ENCODE peak calls at places on chromosomes 4 and X, in ten cellular contexts. Q is SK-N-SH, Y is adipocyte, J is HCT116, S is IMR-90, F is mammary epithelial cell, K is kidney, D is mesenchymal stem cell, R is H9, E is astrocyte. N is an unnamed sample.
A peak's percentile ranks its signal among the peaks of the same experiment; 100 is the strongest.

GRCh38 chrX:131704136-131704695 is 160.3 kb downstream of the OR13H1 start:
- DNase-seq in Q (peak; percentile 64), Y (peak; percentile 90), J (no peak), S (peak; percentile 85), F (peak; percentile 69), K (peak; percentile 91), D (no peak), R (no peak), E (peak; percentile 51), N (no peak)

GRCh38 chrX:119155416-119156035 is 27.9 kb upstream of the KIAA1210 start:
- DNase-seq in Q (no peak), Y (no peak), J (no peak), S (peak; percentile 40), F (peak; percentile 46), K (no peak), D (peak; percentile 1), R (no peak), E (peak; percentile 65), N (peak; percentile 1)

GRCh38 chr4:54872246-54872645 is 214.5 kb downstream of the KIT start:
- DNase-seq in Q (no peak), Y (peak; percentile 22), J (no peak), S (peak; percentile 35), F (peak; percentile 23), K (no peak), D (peak; percentile 10), R (no peak), E (peak; percentile 2), N (no peak)

GRCh38 chrX:80747832-80748231 is 61.8 kb downstream of the BRWD3 start:
- DNase-seq in Q (no peak), Y (no peak), J (no peak), S (peak; percentile 16), F (peak; percentile 46), K (no peak), D (no peak), R (no peak), E (no peak), N (no peak)

GRCh38 chrX:148270499-148270898 is 229.9 kb upstream of the AFF2 start:
- DNase-seq in Q (no peak), Y (no peak), J (no peak), S (no peak), F (no peak), K (no peak), D (no peak), R (no peak), E (no peak), N (peak; percentile 37)

GRCh38 chr4:1250527-1250812 is 1.5 kb upstream of the CTBP1 start:
- DNase-seq in Q (peak; percentile 8), Y (no peak), J (no peak), S (no peak), F (no peak), K (peak; percentile 73), D (no peak), R (no peak), E (no peak), N (no peak)

GRCh38 chr4:54103190-54103574 is 3.2 kb downstream of the GSX2 start:
- DNase-seq in Q (no peak), Y (no peak), J (no peak), S (no peak), F (no peak), K (no peak), D (peak; percentile 38), R (no peak), E (no peak), N (no peak)

GRCh38 chr4:7960017-7960789 is 20.5 kb upstream of the AFAP1 start:
- DNase-seq in Q (no peak), Y (no peak), J (no peak), S (no peak), F (no peak), K (no peak), D (peak; percentile 37), R (no peak), E (no peak), N (no peak)

GRCh38 chr4:151692443-151692782 is 68.4 kb downstream of the GATB start:
- DNase-seq in Q (no peak), Y (no peak), J (no peak), S (no peak), F (no peak), K (no peak), D (no peak), R (no peak), E (no peak), N (no peak)
- H3K9ac ChIP-seq in Q (no peak overlapping the region), Y (no peak overlapping the region), J (no peak overlapping the region), S (no peak overlapping the region), F (no peak overlapping the region), K (no peak overlapping the region), D (no peak overlapping the region), R (no peak overlapping the region), E (no peak overlapping the region), N (no peak overlapping the region)

DNA sequence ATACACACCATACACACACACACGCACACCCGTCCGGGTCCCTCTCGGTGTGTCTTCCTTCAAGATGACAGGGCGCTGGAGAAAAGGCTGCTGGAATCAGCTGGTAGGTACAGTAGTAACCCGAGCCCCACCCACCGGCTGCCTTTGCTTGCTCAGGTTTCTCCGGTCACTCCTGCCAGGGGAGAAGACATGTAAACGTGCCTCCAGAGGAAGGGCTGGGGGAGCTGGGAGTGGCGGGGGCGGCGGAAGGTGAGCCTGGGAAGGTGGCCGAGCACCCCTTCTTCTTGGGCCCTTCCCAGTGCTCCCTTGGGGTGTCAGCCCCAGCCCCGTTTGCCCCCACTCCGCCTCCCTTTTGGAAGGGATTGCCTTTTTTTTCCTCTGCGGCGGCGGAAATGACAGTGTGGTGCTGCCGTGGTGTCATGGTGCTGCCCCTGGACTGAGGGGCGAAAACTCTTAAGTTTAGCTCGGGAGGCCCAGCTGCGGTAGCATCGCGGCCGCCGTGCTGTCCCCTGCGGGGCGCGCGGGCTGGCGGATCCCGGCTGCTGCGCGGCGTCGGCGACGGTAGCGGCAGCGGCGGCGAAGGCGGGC is at the start of gene MID2:
- DNase-seq in Q (peak; percentile 17), Y (peak; percentile 67), J (peak; percentile 29), S (no peak), F (peak; percentile 67), K (peak; percentile 84), D (peak; percentile 58), R (peak; percentile 72), E (peak; percentile 40), N (peak; percentile 53)
- H3K9ac ChIP-seq in Q (no peak within 1 kb of the TSS), Y (peak within 1 kb of the TSS; percentile 77), J (peak within 1 kb of the TSS; percentile 47), S (peak within 1 kb of the TSS; percentile 33), F (peak within 1 kb of the TSS; percentile 59), K (peak within 1 kb of the TSS; percentile 82), D (peak within 1 kb of the TSS; percentile 83), R (no peak within 1 kb of the TSS), E (peak within 1 kb of the TSS; percentile 73), N (peak within 1 kb of the TSS; percentile 85)

DNA sequence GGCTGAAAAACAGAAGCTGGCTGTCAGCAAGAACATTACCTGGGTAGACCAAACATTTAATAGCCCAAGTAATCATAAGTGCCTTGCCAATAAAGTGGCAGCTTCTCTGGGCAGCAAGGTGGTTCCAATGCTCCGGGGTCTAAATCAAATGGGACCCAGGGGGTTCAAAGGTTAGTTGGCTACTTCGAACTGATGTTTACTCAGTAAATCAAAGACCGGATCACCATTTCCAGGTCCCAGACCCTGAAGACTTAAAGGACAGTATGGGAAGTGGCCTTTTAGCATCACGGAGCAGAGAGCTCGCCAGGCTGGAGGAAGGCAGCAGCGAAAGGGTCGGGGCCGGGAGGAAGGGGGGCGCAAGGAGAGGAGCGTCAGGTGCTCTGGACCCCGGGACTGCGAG is 1.0 kb downstream of the SH3KBP1 start:
- DNase-seq in Q (no peak), Y (no peak), J (no peak), S (no peak), F (no peak), K (no peak), D (no peak), R (no peak), E (no peak), N (no peak)
- H3K9ac ChIP-seq in Q (peak overlapping the region; percentile 80), Y (peak overlapping the region; percentile 78), J (peak overlapping the region; percentile 64), S (peak overlapping the region; percentile 3), F (no peak overlapping the region), K (no peak overlapping the region), D (peak overlapping the region; percentile 77), R (no peak overlapping the region), E (peak overlapping the region; percentile 76), N (peak overlapping the region; percentile 16)

GRCh38 chr4:78644744-78645330 is 93.3 kb downstream of the ANXA3 start:
- DNase-seq in Q (peak; percentile 57), Y (peak; percentile 76), J (peak; percentile 49), S (peak; percentile 86), F (peak; percentile 71), K (no peak), D (peak; percentile 90), R (peak; percentile 59), E (peak; percentile 77), N (peak; percentile 90)
- H3K9ac ChIP-seq in Q (peak overlapping the region; percentile 42), Y (peak overlapping the region; percentile 82), J (no peak overlapping the region), S (no peak overlapping the region), F (peak overlapping the region; percentile 65), K (no peak overlapping the region), D (peak overlapping the region; percentile 83), R (no peak overlapping the region), E (peak overlapping the region; percentile 76), N (peak overlapping the region; percentile 75)

GRCh38 chr4:108036252-108036651 is 46.6 kb downstream of the HADH start:
- DNase-seq in Q (no peak), Y (no peak), J (no peak), S (no peak), F (no peak), K (no peak), D (no peak), R (no peak), E (no peak), N (no peak)
- H3K9ac ChIP-seq in Q (no peak overlapping the region), Y (no peak overlapping the region), J (no peak overlapping the region), S (no peak overlapping the region), F (no peak overlapping the region), K (no peak overlapping the region), D (no peak overlapping the region), R (no peak overlapping the region), E (no peak overlapping the region), N (no peak overlapping the region)

GRCh38 chrX:106178826-106179225 is 10.7 kb downstream of the PWWP3B start:
- DNase-seq in Q (no peak), Y (no peak), J (no peak), S (no peak), F (no peak), K (no peak), D (no peak), R (no peak), E (no peak), N (no peak)

GRCh38 chrX:106177982-106178321 is 9.8 kb downstream of the PWWP3B start:
- DNase-seq in Q (no peak), Y (no peak), J (no peak), S (no peak), F (no peak), K (no peak), D (no peak), R (no peak), E (no peak), N (no peak)

DNA sequence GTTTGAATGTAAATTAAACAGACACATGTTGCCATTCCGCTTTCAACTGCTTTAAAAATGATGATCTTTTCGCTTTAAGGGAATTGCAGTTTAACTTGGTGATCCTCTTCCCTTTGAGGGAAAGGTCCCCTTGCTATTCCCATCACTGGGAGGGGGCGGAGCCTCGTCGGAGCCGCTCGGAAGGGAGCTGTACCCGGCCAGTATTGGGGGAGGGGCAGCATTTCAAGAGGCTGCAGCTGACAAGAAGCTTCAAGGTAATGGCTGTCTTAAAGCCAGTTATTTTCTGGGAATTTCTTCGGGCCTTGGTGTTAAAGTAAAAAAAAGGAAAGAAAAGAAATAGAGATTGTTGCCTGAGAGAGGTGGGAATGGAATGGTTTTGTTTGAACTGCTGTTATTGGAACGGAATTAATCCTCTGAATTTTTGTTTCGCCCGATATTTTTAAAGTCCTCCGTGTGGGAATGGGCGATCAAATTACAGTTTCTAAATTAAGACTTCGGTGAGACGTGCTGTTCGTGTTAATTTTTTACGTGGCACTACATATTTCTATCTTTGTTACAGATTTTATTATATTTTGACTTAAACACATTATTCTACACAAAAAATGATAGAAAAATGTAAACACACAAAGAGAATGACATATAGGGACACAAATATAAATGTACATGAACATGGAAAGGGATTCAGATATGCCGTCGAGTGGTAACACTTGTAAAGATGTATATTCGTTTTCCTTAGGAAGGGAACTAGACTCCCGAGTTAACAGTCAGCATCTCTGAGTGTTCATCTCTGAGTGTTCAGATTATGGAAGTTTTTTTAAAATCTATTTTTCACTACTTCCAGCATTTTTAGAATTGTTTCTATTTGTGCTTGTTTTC is 9.2 kb downstream of the PWWP3B start:
- DNase-seq in Q (no peak), Y (no peak), J (no peak), S (no peak), F (no peak), K (no peak), D (peak; percentile 46), R (peak; percentile 79), E (peak; percentile 20), N (no peak)
- H3K9ac ChIP-seq in Q (no peak overlapping the region), Y (peak overlapping the region; percentile 40), J (no peak overlapping the region), S (no peak overlapping the region), F (no peak overlapping the region), K (no peak overlapping the region), D (peak overlapping the region; percentile 29), R (no peak overlapping the region), E (peak overlapping the region; percentile 87), N (no peak overlapping the region)

N was measured in endothelial cell of umbilical vein.